ENCODE peak calls at places on chromosomes 16 and 17, in eight cellular contexts. One of them, this sample, is unnamed.
A peak's percentile ranks its signal among the peaks of the same experiment; 100 is the strongest.

GRCh38 chr16:71338193-71338592 is 20.3 kb upstream of the CALB2 start:
- DNase-seq in upper lobe of right lung: no peak
- DNase-seq in CD8-positive, alpha-beta memory T cell: no peak
- DNase-seq in esophagus muscularis mucosa: no peak
- DNase-seq in aorta: no peak
- DNase-seq in A549: no peak
- DNase-seq in heart left ventricle: no peak
- DNase-seq in thoracic aorta: no peak
- DNase-seq in this sample: no peak

GRCh38 chr16:64150193-64150592 is 971.7 kb downstream of the CDH11 start:
- DNase-seq in aorta: no peak
- DNase-seq in A549: no peak
- DNase-seq in esophagus muscularis mucosa: no peak
- DNase-seq in thoracic aorta: no peak
- DNase-seq in upper lobe of right lung: no peak
- DNase-seq in heart left ventricle: no peak
- DNase-seq in CD8-positive, alpha-beta memory T cell: no peak
- DNase-seq in this sample: no peak

GRCh38 chr17:57329380-57330214 is 73.3 kb downstream of the MSI2 start:
- DNase-seq in aorta: no peak
- DNase-seq in thoracic aorta: no peak
- DNase-seq in heart left ventricle: no peak
- DNase-seq in A549: no peak
- DNase-seq in CD8-positive, alpha-beta memory T cell: no peak
- DNase-seq in esophagus muscularis mucosa: no peak
- DNase-seq in upper lobe of right lung: no peak
- DNase-seq in this sample: no peak

GRCh38 chr16:86300746-86301480 is 209.4 kb upstream of the FOXF1 start:
- DNase-seq in heart left ventricle: no peak
- DNase-seq in aorta: no peak
- DNase-seq in upper lobe of right lung: no peak
- DNase-seq in thoracic aorta: no peak
- DNase-seq in A549: no peak
- DNase-seq in esophagus muscularis mucosa: no peak
- DNase-seq in CD8-positive, alpha-beta memory T cell: no peak
- DNase-seq in this sample: no peak

GRCh38 chr16:10277597-10277996 is 95.4 kb upstream of the GRIN2A start:
- DNase-seq in aorta: no peak
- DNase-seq in CD8-positive, alpha-beta memory T cell: no peak
- DNase-seq in upper lobe of right lung: no peak
- DNase-seq in A549: no peak
- DNase-seq in heart left ventricle: no peak
- DNase-seq in esophagus muscularis mucosa: no peak
- DNase-seq in thoracic aorta: no peak
- DNase-seq in this sample: no peak

GRCh38 chr17:32485261-32485955 is 1.4 kb upstream of the CDK5R1 start:
- DNase-seq in A549: no peak
- DNase-seq in heart left ventricle: no peak
- DNase-seq in thoracic aorta: no peak
- DNase-seq in esophagus muscularis mucosa: no peak
- DNase-seq in upper lobe of right lung: peak; percentile 35
- DNase-seq in CD8-positive, alpha-beta memory T cell: no peak
- DNase-seq in aorta: no peak
- DNase-seq in this sample: peak; percentile 33

GRCh38 chr17:82267575-82268379 is 5.7 kb downstream of the CSNK1D start:
- DNase-seq in upper lobe of right lung: peak; percentile 95
- DNase-seq in A549: peak; percentile 94
- DNase-seq in aorta: peak; percentile 96
- DNase-seq in thoracic aorta: peak; percentile 87
- DNase-seq in heart left ventricle: peak; percentile 95
- DNase-seq in esophagus muscularis mucosa: peak; percentile 98
- DNase-seq in CD8-positive, alpha-beta memory T cell: no peak
- DNase-seq in this sample: peak; percentile 94

GRCh38 chr17:80959330-80960036 is 32.2 kb upstream of the CHMP6 start:
- DNase-seq in esophagus muscularis mucosa: peak; percentile 94
- DNase-seq in A549: no peak
- DNase-seq in upper lobe of right lung: no peak
- DNase-seq in CD8-positive, alpha-beta memory T cell: no peak
- DNase-seq in heart left ventricle: peak; percentile 91
- DNase-seq in aorta: peak; percentile 93
- DNase-seq in thoracic aorta: peak; percentile 69
- DNase-seq in this sample: peak; percentile 60

GRCh38 chr16:3017806-3018506 is at the start of gene CLDN6:
- DNase-seq in upper lobe of right lung: no peak
- DNase-seq in thoracic aorta: no peak
- DNase-seq in heart left ventricle: no peak
- DNase-seq in esophagus muscularis mucosa: no peak
- DNase-seq in A549: no peak
- DNase-seq in aorta: no peak
- DNase-seq in CD8-positive, alpha-beta memory T cell: no peak
- DNase-seq in this sample: no peak

GRCh38 chr16:85028638-85029412 is 1.2 kb downstream of the KIAA0513 start:
- DNase-seq in upper lobe of right lung: no peak
- DNase-seq in esophagus muscularis mucosa: no peak
- DNase-seq in aorta: peak; percentile 66
- DNase-seq in CD8-positive, alpha-beta memory T cell: peak; percentile 68
- DNase-seq in heart left ventricle: no peak
- DNase-seq in thoracic aorta: no peak
- DNase-seq in A549: no peak
- DNase-seq in this sample: no peak

GRCh38 chr17:8696456-8696855 is 48.2 kb downstream of the CCDC42 start:
- DNase-seq in CD8-positive, alpha-beta memory T cell: no peak
- DNase-seq in A549: no peak
- DNase-seq in heart left ventricle: no peak
- DNase-seq in thoracic aorta: no peak
- DNase-seq in upper lobe of right lung: no peak
- DNase-seq in esophagus muscularis mucosa: no peak
- DNase-seq in aorta: no peak
- DNase-seq in this sample: no peak

GRCh38 chr17:12729086-12729485 is 60.2 kb upstream of the ARHGAP44 start:
- DNase-seq in thoracic aorta: no peak
- DNase-seq in upper lobe of right lung: no peak
- DNase-seq in heart left ventricle: no peak
- DNase-seq in A549: no peak
- DNase-seq in esophagus muscularis mucosa: peak; percentile 66
- DNase-seq in CD8-positive, alpha-beta memory T cell: no peak
- DNase-seq in aorta: no peak
- DNase-seq in this sample: no peak

GRCh38 chr16:4700380-4700996 is 7.1 kb downstream of the NUDT16L1 start:
- DNase-seq in heart left ventricle: no peak
- DNase-seq in CD8-positive, alpha-beta memory T cell: no peak
- DNase-seq in A549: no peak
- DNase-seq in aorta: no peak
- DNase-seq in esophagus muscularis mucosa: no peak
- DNase-seq in thoracic aorta: no peak
- DNase-seq in upper lobe of right lung: no peak
- DNase-seq in this sample: no peak

GRCh38 chr16:73025111-73025505 is 22.8 kb downstream of the ZFHX3 start:
- DNase-seq in heart left ventricle: no peak
- DNase-seq in aorta: peak; percentile 59
- DNase-seq in esophagus muscularis mucosa: no peak
- DNase-seq in CD8-positive, alpha-beta memory T cell: no peak
- DNase-seq in thoracic aorta: no peak
- DNase-seq in upper lobe of right lung: no peak
- DNase-seq in A549: no peak
- DNase-seq in this sample: no peak

GRCh38 chr17:47244697-47245096 is 8.9 kb upstream of the ITGB3 start:
- DNase-seq in esophagus muscularis mucosa: no peak
- DNase-seq in thoracic aorta: no peak
- DNase-seq in heart left ventricle: no peak
- DNase-seq in CD8-positive, alpha-beta memory T cell: no peak
- DNase-seq in aorta: no peak
- DNase-seq in A549: no peak
- DNase-seq in upper lobe of right lung: no peak
- DNase-seq in this sample: no peak

GRCh38 chr16:19748389-19749110 is 30.5 kb downstream of the IQCK start:
- DNase-seq in heart left ventricle: no peak
- DNase-seq in CD8-positive, alpha-beta memory T cell: no peak
- DNase-seq in esophagus muscularis mucosa: no peak
- DNase-seq in aorta: no peak
- DNase-seq in thoracic aorta: no peak
- DNase-seq in upper lobe of right lung: no peak
- DNase-seq in A549: no peak
- DNase-seq in this sample: no peak

GRCh38 chr17:17474341-17474740 is 2.5 kb upstream of the MED9 start:
- DNase-seq in thoracic aorta: no peak
- DNase-seq in upper lobe of right lung: no peak
- DNase-seq in A549: no peak
- DNase-seq in esophagus muscularis mucosa: no peak
- DNase-seq in aorta: no peak
- DNase-seq in heart left ventricle: no peak
- DNase-seq in CD8-positive, alpha-beta memory T cell: no peak
- DNase-seq in this sample: no peak

GRCh38 chr17:48236681-48237134 is 129.1 kb downstream of the SNX11 start:
- DNase-seq in esophagus muscularis mucosa: no peak
- DNase-seq in CD8-positive, alpha-beta memory T cell: no peak
- DNase-seq in aorta: no peak
- DNase-seq in upper lobe of right lung: no peak
- DNase-seq in A549: peak; percentile 29
- DNase-seq in heart left ventricle: no peak
- DNase-seq in thoracic aorta: no peak
- DNase-seq in this sample: no peak

DNA sequence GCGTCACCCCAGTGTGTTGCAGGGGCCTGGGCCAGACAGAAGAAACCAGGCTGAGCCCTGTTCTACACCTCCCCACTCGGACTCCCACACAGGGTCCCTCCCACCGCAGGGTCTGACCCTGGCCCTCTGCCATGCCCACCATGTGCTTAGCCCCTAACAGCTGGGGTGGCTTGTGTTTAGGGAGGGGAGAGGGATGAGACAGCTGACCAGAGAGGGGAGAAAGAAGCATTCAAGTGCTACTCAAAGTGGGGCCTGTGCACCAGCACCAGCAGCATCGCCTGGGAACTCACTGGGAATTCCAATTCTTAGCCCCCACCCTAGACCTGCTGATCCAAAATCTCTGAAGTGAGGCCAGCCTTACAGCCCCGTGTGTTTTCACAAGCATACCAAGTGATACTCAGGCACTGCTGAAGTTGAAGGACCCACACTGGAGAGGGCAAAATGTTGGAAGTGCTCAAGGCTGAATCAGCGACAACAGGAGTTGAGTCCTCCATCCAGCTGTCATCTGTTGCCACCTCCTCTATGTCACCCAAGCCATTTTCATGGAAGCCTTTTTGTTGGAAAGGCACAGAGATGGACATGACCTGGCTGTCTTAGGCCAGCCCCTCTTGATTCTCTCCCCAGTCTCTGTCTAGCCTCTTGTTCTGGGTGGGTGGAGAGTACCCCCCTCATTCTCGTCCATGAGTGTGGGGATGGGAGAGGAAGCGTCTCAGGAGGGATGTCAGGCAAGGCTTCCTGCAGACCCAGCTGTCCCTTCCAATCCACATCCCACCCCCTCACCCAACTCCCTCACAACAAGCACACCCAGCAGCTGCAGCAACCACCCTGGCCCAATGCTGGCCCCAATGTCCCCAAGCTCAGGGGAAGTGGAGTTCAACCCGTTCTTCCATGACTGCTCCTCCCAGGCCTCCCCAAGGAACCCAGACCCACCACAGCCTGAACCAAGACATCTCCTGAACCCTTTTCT is 47.1 kb downstream of the FZD2 start:
- DNase-seq in A549: no peak
- DNase-seq in thoracic aorta: no peak
- DNase-seq in CD8-positive, alpha-beta memory T cell: no peak
- DNase-seq in heart left ventricle: no peak
- DNase-seq in esophagus muscularis mucosa: no peak
- DNase-seq in upper lobe of right lung: no peak
- DNase-seq in aorta: no peak
- DNase-seq in this sample: no peak
- H3K4me1 ChIP-seq in A549: peaks cover 44% of the 10 kb centered on the region
- H3K4me1 ChIP-seq in thoracic aorta: peaks cover 11% of the 10 kb centered on the region
- H3K4me1 ChIP-seq in CD8-positive, alpha-beta memory T cell: no peaks in the 10 kb centered on the region
- H3K4me1 ChIP-seq in heart left ventricle: no peaks in the 10 kb centered on the region
- H3K4me1 ChIP-seq in esophagus muscularis mucosa: peaks cover 12% of the 10 kb centered on the region
- H3K4me1 ChIP-seq in upper lobe of right lung: no peaks in the 10 kb centered on the region
- H3K4me1 ChIP-seq in aorta: no peaks in the 10 kb centered on the region
- H3K4me1 ChIP-seq in this sample: no peaks in the 10 kb centered on the region

GRCh38 chr16:35910409-35910808 is 2451.0 kb downstream of the TP53TG3F start:
- DNase-seq in upper lobe of right lung: no peak
- DNase-seq in A549: no peak
- DNase-seq in thoracic aorta: no peak
- DNase-seq in aorta: no peak
- DNase-seq in esophagus muscularis mucosa: no peak
- DNase-seq in CD8-positive, alpha-beta memory T cell: no peak
- DNase-seq in heart left ventricle: no peak
- DNase-seq in this sample: no peak
- H3K4me3 ChIP-seq in upper lobe of right lung: no peak overlapping the region
- H3K4me3 ChIP-seq in A549: no peak overlapping the region
- H3K4me3 ChIP-seq in thoracic aorta: no peak overlapping the region
- H3K4me3 ChIP-seq in aorta: no peak overlapping the region
- H3K4me3 ChIP-seq in esophagus muscularis mucosa: no peak overlapping the region
- H3K4me3 ChIP-seq in CD8-positive, alpha-beta memory T cell: no peak overlapping the region
- H3K4me3 ChIP-seq in heart left ventricle: no peak overlapping the region
- H3K4me3 ChIP-seq in this sample: no peak overlapping the region

DNA sequence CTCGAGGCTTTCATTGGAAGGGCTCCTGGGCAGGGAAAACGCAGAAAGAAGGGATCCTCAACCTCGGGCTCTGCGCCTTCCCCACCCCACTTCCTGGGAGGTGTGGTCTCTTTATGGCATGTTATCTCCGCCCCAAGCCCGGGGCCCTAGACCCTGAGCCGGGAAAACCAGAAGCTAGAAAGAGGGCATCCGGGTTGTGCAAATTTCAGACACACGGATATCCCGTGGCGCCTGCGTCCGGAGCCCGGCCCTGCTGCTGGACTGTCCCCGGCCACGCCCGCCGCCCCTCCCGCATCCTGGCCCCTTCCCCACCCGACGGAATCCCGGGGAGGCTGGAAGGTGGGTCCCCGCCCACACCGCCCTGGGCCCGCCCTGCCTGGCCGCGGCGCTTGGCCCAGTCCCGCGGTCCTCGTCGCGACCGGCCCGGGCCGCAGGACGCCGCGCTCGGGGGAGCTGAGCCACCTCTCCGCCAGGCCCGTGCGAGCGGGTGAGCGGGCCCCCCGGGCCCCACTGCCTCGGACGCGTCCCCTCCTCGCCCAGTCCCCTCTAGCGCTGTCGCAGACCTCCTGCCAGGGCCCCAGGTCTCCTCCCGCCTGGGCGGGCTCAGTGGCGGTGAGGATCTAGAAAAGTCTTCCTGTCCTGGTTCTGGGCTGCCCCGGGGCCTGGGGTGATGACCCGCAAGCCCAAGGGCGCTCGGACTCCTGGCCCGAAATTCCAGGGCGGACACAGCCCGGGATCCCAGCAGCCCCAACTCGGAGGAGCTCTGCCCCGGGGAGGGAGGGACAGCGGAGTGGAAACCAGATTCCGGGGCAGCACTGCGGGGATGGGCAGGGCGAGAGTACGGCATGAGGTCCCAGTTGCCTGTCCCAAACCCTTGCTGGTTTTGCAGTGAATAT is at the start of gene SLC16A5:
- DNase-seq in upper lobe of right lung: peak; percentile 98
- DNase-seq in CD8-positive, alpha-beta memory T cell: peak; percentile 28
- DNase-seq in aorta: peak; percentile 91
- DNase-seq in thoracic aorta: no peak
- DNase-seq in heart left ventricle: peak; percentile 94
- DNase-seq in A549: peak; percentile 99
- DNase-seq in esophagus muscularis mucosa: peak; percentile 97
- DNase-seq in this sample: peak; percentile 97
- H3K4me1 ChIP-seq in upper lobe of right lung: peaks cover 50% of the 10 kb centered on the region
- H3K4me1 ChIP-seq in CD8-positive, alpha-beta memory T cell: peaks cover 32% of the 10 kb centered on the region
- H3K4me1 ChIP-seq in aorta: no peaks in the 10 kb centered on the region
- H3K4me1 ChIP-seq in thoracic aorta: peaks cover 5% of the 10 kb centered on the region
- H3K4me1 ChIP-seq in heart left ventricle: peaks cover 56% of the 10 kb centered on the region
- H3K4me1 ChIP-seq in A549: peaks cover 77% of the 10 kb centered on the region
- H3K4me1 ChIP-seq in esophagus muscularis mucosa: peaks cover 49% of the 10 kb centered on the region
- H3K4me1 ChIP-seq in this sample: peaks cover 70% of the 10 kb centered on the region

GRCh38 chr16:55759983-55760664 is 72.8 kb downstream of the CES1 start:
- DNase-seq in heart left ventricle: no peak
- DNase-seq in CD8-positive, alpha-beta memory T cell: no peak
- DNase-seq in upper lobe of right lung: no peak
- DNase-seq in thoracic aorta: no peak
- DNase-seq in A549: no peak
- DNase-seq in aorta: no peak
- DNase-seq in esophagus muscularis mucosa: no peak
- DNase-seq in this sample: peak; percentile 48
- H3K4me3 ChIP-seq in heart left ventricle: peak overlapping the region; percentile 20
- H3K4me3 ChIP-seq in CD8-positive, alpha-beta memory T cell: no peak overlapping the region
- H3K4me3 ChIP-seq in upper lobe of right lung: no peak overlapping the region
- H3K4me3 ChIP-seq in thoracic aorta: no peak overlapping the region
- H3K4me3 ChIP-seq in A549: no peak overlapping the region
- H3K4me3 ChIP-seq in aorta: no peak overlapping the region
- H3K4me3 ChIP-seq in esophagus muscularis mucosa: peak overlapping the region; percentile 19
- H3K4me3 ChIP-seq in this sample: no peak overlapping the region

This sample was measured in lower lobe of right lung.